ENCODE peak calls at places on chromosomes 12 and 14, in six cellular contexts. J is H9, X is lower lobe of right lung, U is aorta, Z is suprapubic skin, F is breast epithelium. S is an unnamed sample.

GRCh38 chr12:14950421-14950820 is 11.0 kb downstream of the ARHGDIB start:
- DNase-seq in F (no peak), X (no peak), J (no peak), U (no peak), Z (no peak), S (no peak)

GRCh38 chr14:92990456-92991430 is 67.8 kb downstream of the CHGA start:
- DNase-seq in F (no peak), X (peak; percentile 44), J (no peak), U (peak; percentile 57), Z (no peak), S (no peak)

GRCh38 chr14:80364274-80364673 is 153.0 kb upstream of the DIO2 start:
- DNase-seq in F (no peak), X (no peak), J (no peak), Z (no peak), U (no peak), S (no peak)

GRCh38 chr12:43856932-43857331 is 21.1 kb downstream of the TMEM117 start:
- DNase-seq in X (no peak), U (no peak), Z (no peak), J (no peak), F (no peak), S (no peak)

GRCh38 chr14:92880351-92880750 is 42.6 kb upstream of the CHGA start:
- DNase-seq in U (no peak), Z (no peak), X (no peak), F (no peak), J (no peak), S (no peak)

GRCh38 chr12:91133871-91134270 is 22.6 kb upstream of the LUM start:
- DNase-seq in J (no peak), X (no peak), U (no peak), Z (no peak), F (no peak), S (no peak)

GRCh38 chr12:90331821-90332220 is 623.2 kb downstream of the CCER1 start:
- DNase-seq in J (no peak), Z (no peak), X (no peak), F (no peak), U (no peak), S (no peak)

GRCh38 chr14:39219075-39219499 is 14.6 kb upstream of the MIA2 start:
- DNase-seq in X (no peak), Z (no peak), U (no peak), F (peak; percentile 23), J (no peak), S (no peak)

GRCh38 chr14:86897704-86898513 is 1095.1 kb downstream of the GALC start:
- DNase-seq in Z (no peak), J (no peak), X (no peak), U (no peak), F (no peak), S (no peak)

GRCh38 chr12:72872986-72873385 is 600.8 kb downstream of the TRHDE start:
- DNase-seq in Z (no peak), F (no peak), U (no peak), J (peak; percentile 40), X (no peak), S (no peak)

GRCh38 chr12:22881878-22882277 is 256.9 kb downstream of the ETNK1 start:
- DNase-seq in U (no peak), Z (no peak), J (no peak), F (no peak), X (no peak), S (no peak)

GRCh38 chr12:85489194-85489593 is 209.2 kb downstream of the ALX1 start:
- DNase-seq in X (no peak), U (no peak), Z (no peak), F (no peak), J (no peak), S (no peak)

GRCh38 chr14:55071870-55072640 is 20.6 kb downstream of the MAPK1IP1L start:
- DNase-seq in U (no peak), J (no peak), Z (no peak), F (peak; percentile 50), X (no peak), S (no peak)

GRCh38 chr12:4270016-4270669 is 3.4 kb upstream of the CCND2 start:
- DNase-seq in Z (no peak), F (no peak), X (no peak), U (peak; percentile 79), J (peak; percentile 53), S (peak; percentile 85)

GRCh38 chr12:4270670-4271432 is 2.7 kb upstream of the CCND2 start:
- DNase-seq in Z (peak; percentile 81), J (peak; percentile 82), X (peak; percentile 71), U (peak; percentile 82), F (peak; percentile 46), S (peak; percentile 90)

GRCh38 chr12:4268549-4269181 is 4.9 kb upstream of the CCND2 start:
- DNase-seq in X (no peak), F (no peak), J (no peak), U (no peak), Z (no peak), S (no peak)

GRCh38 chr12:4267904-4268548 is 5.5 kb upstream of the CCND2 start:
- DNase-seq in U (no peak), F (no peak), Z (no peak), X (no peak), J (no peak), S (no peak)

DNA sequence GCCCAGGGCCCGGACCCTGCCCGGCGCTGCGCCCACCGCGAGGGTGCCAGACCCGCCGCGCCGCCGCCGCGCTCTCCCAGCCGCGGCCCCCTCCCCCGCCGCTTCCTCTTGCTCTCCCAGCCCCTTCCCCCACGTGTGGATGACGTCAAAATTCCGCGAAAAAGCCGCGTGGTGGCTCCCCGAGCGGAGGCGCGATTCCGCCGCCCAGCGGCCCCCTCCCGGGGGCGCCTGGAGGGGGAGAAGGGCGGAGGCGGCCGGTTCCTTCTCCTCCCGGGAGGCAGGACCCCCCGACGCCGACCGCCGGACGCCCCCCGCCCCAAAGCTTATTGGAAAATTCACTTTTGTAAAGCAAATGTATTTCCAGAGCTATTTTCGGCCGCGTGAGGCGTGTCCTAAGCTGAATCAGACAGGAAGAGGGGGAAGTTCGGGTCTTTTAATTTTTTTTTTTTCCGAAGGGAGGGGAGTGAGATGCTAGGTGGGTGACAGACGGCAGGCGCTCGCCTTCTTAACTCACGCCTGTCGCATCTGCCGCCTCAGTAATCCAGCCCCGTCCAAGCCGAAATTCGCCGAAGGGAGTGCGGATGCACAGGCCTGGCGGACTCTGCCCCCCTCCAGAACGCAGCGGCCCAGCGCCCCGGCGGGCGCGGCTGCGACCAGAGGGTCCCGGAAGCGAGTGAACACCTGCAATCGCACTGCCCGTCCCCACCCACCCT is 4.1 kb upstream of the CCND2 start:
- DNase-seq in Z (peak; percentile 88), F (peak; percentile 67), U (peak; percentile 95), J (peak; percentile 90), X (peak; percentile 83), S (peak; percentile 90)
- H3K9me3 ChIP-seq in Z (no peaks in the 10 kb centered on the region), F (no peaks in the 10 kb centered on the region), U (no peaks in the 10 kb centered on the region), J (no peaks in the 10 kb centered on the region), X (no peaks in the 10 kb centered on the region), S (no peaks in the 10 kb centered on the region)

GRCh38 chr12:100611031-100611430 is 37.5 kb downstream of the GAS2L3 start:
- DNase-seq in U (no peak), X (no peak), F (no peak), Z (no peak), J (no peak), S (no peak)
- H3K4me1 ChIP-seq in U (no peaks in the 10 kb centered on the region), X (no peaks in the 10 kb centered on the region), F (no peaks in the 10 kb centered on the region), Z (no peaks in the 10 kb centered on the region), J (no peaks in the 10 kb centered on the region), S (no peaks in the 10 kb centered on the region)

DNA sequence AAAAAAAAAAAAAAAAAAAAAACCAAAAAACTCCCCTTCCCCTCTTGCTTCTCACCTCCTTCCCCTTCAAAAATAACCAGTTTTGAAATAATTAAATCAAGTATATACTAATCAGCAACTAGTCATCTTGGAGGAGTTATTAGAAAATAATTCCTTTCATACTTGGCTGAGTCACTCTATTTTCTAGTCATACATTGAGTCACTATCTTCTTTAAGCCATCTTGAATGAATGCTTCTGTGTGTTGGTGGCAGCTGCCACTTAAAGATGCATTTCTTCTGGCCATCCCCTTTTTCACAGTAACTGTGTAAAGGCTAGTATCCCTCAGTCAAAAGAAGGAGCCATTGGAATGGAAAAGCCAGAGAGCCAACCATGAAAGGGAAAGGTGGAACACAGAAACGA is 84.2 kb upstream of the TMEM263 start:
- DNase-seq in J (no peak), X (no peak), U (no peak), F (no peak), Z (no peak), S (no peak)
- H3K9me3 ChIP-seq in J (no peaks in the 10 kb centered on the region), X (no peaks in the 10 kb centered on the region), U (no peaks in the 10 kb centered on the region), F (no peaks in the 10 kb centered on the region), Z (no peaks in the 10 kb centered on the region), S (no peaks in the 10 kb centered on the region)

GRCh38 chr14:23550131-23550826 is 1.3 kb downstream of the ZFHX2 start:
- DNase-seq in X (no peak), Z (no peak), U (no peak), F (no peak), J (no peak), S (no peak)

GRCh38 chr14:23546450-23547035 is 5.0 kb downstream of the ZFHX2 start:
- DNase-seq in F (no peak), J (no peak), Z (no peak), U (no peak), X (no peak), S (peak; percentile 41)

GRCh38 chr14:23548351-23549318 is 2.9 kb downstream of the ZFHX2 start:
- DNase-seq in J (peak; percentile 67), U (no peak), X (no peak), F (no peak), Z (no peak), S (no peak)

GRCh38 chr14:23545740-23546411 is 5.7 kb downstream of the ZFHX2 start:
- DNase-seq in J (no peak), F (no peak), Z (no peak), X (no peak), U (no peak), S (no peak)

DNA sequence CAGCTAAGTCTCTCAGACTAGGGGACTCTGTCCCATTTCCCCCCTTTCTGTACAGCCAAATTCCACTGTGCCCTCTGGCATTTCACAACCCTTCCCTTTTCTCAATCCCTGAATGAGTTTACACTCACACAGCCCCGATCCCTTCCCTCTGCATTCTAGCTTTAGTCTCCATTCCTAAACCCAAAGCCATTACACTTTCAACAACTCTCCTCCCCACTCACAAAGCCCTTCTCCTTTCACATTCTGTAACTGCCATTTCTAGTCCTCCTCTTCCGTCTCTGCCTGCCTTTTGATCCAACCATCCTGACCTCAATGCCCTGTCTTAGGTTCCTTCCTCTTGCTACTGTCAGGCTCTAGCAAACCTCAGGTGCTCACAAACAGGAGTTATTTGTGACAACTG is 3.6 kb downstream of the ZFHX2 start:
- DNase-seq in F (no peak), X (no peak), U (no peak), J (no peak), Z (no peak), S (no peak)
- H3K4me1 ChIP-seq in F (no peaks in the 10 kb centered on the region), X (peaks cover 13% of the 10 kb centered on the region), U (no peaks in the 10 kb centered on the region), J (peaks cover 43% of the 10 kb centered on the region), Z (peaks cover 22% of the 10 kb centered on the region), S (no peaks in the 10 kb centered on the region)

DNA sequence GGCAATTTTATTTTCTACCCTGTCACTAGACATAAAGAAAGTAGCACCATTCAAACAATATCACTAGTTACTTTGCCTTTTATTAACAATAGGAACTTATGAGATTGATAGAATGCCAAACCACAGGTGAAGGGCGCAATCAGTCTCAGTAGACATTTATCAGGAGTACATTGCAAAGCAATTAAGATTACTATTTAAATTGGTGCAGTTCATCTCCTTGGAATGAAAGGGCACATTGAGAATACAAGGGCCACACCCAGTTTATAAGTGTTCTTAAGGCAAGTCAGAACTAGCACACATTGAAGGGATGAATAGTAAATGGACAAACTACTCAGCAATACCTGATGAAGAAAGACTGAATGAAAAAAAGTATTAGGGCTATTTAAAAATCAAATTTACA is 601.4 kb downstream of the C12orf50 start:
- DNase-seq in Z (no peak), U (no peak), X (no peak), F (no peak), J (no peak), S (no peak)
- H3K9me3 ChIP-seq in Z (no peaks in the 10 kb centered on the region), U (peaks cover 2% of the 10 kb centered on the region), X (peaks cover 9% of the 10 kb centered on the region), F (peaks cover 7% of the 10 kb centered on the region), J (no peaks in the 10 kb centered on the region), S (peaks cover 19% of the 10 kb centered on the region)

S was measured in left lung.